ENCODE peak calls at places on chromosomes 4 and X, in nine cellular contexts. Z is right atrium auricular region, L is fibroblast of lung, C is lung, Q is astrocyte of the spinal cord, U is AG09309, O is cardiac muscle cell, M is dorsolateral prefrontal cortex, W is Peyer's patch. E is an unnamed sample.

GRCh38 chr4:4332529-4332928 is 42.5 kb downstream of the ZBTB49 start:
- DNase-seq in Q (no peak), M (no peak), L (no peak), O (no peak), U (no peak), C (no peak), W (no peak), Z (no peak), E (no peak)

GRCh38 chr4:48913346-48913745 is 6.8 kb upstream of the OCIAD2 start:
- DNase-seq in O (no peak), Q (peak), Z (no peak), W (no peak), C (no peak), U (peak), M (peak), L (peak), E (peak)

GRCh38 chr4:37827802-37828321 is 1.4 kb downstream of the PGM2 start:
- DNase-seq in W (no peak), O (no peak), U (no peak), M (no peak), C (no peak), Q (no peak), L (no peak), Z (no peak), E (no peak)

GRCh38 chr4:7333801-7334421 is 100.8 kb downstream of the PSAPL1 start:
- DNase-seq in M (no peak), W (no peak), O (no peak), Q (peak), C (no peak), Z (no peak), L (no peak), U (no peak), E (peak)

GRCh38 chrX:45788941-45789348 is 588.3 kb upstream of the DIPK2B start:
- DNase-seq in U (no peak), C (no peak), M (no peak), O (no peak), Q (no peak), L (peak), W (no peak), Z (peak), E (no peak)

GRCh38 chr4:11720292-11720691 is 291.6 kb upstream of the HS3ST1 start:
- DNase-seq in M (no peak), Q (peak), W (no peak), L (peak), C (no peak), O (peak), U (no peak), Z (no peak), E (no peak)

GRCh38 chr4:5416637-5417036 is 291.7 kb downstream of the EVC2 start:
- DNase-seq in L (no peak), W (no peak), U (no peak), O (no peak), C (no peak), M (no peak), Q (no peak), Z (no peak), E (no peak)

GRCh38 chrX:45230410-45230809 is 29.7 kb upstream of the DIPK2B start:
- DNase-seq in Q (no peak), U (no peak), W (no peak), M (no peak), Z (no peak), O (no peak), C (no peak), L (no peak), E (no peak)

GRCh38 chr4:87843936-87844335 is 11.2 kb downstream of the MEPE start:
- DNase-seq in Q (peak), Z (no peak), U (peak), C (no peak), L (peak), O (peak), W (no peak), M (no peak), E (no peak)

GRCh38 chr4:41442818-41443217 is 95.1 kb upstream of the LIMCH1 start:
- DNase-seq in Z (no peak), O (no peak), W (no peak), M (no peak), L (no peak), U (no peak), C (no peak), Q (no peak), E (no peak)

GRCh38 chrX:19576742-19577141 is 61.4 kb upstream of the MAP3K15 start:
- DNase-seq in L (no peak), Z (no peak), U (no peak), W (no peak), Q (no peak), O (no peak), M (no peak), C (no peak), E (no peak)

GRCh38 chr4:118848242-118848641 is 12.3 kb upstream of the SEC24D start:
- DNase-seq in M (no peak), W (no peak), Z (no peak), Q (no peak), C (no peak), U (no peak), O (no peak), L (no peak), E (no peak)

GRCh38 chrX:50168305-50168704 is 32.5 kb downstream of the AKAP4 start:
- DNase-seq in W (no peak), U (no peak), M (no peak), Z (no peak), Q (no peak), C (no peak), L (peak), O (no peak), E (no peak)

GRCh38 chrX:100264200-100264599 is 145.9 kb downstream of the PCDH19 start:
- DNase-seq in Z (no peak), O (no peak), C (no peak), Q (no peak), M (no peak), L (no peak), U (no peak), W (no peak), E (no peak)

GRCh38 chr4:103018391-103019318 is 850 bp downstream of the SLC9B1 start:
- DNase-seq in Q (no peak), M (no peak), L (no peak), C (peak), U (no peak), Z (no peak), W (no peak), O (no peak), E (no peak)

GRCh38 chrX:22196151-22196550 is 76.6 kb upstream of the CBLL2 start:
- DNase-seq in M (no peak), L (no peak), Q (no peak), W (no peak), C (no peak), Z (no peak), U (peak), O (no peak), E (no peak)

GRCh38 chrX:55033429-55033828 is 2.7 kb upstream of the ALAS2 start:
- DNase-seq in Q (no peak), C (no peak), O (no peak), W (no peak), M (no peak), Z (no peak), U (no peak), L (peak), E (no peak)

GRCh38 chr4:185718578-185719492 is 93.2 kb downstream of the SORBS2 start:
- DNase-seq in U (no peak), W (no peak), M (no peak), Z (no peak), C (no peak), O (no peak), L (no peak), Q (no peak), E (no peak)

GRCh38 chr4:116547632-116548031 is 537.7 kb downstream of the TRAM1L1 start:
- DNase-seq in U (no peak), M (no peak), Q (no peak), L (no peak), O (no peak), Z (no peak), W (no peak), C (no peak), E (no peak)

GRCh38 chr4:66575024-66575696 is 904.9 kb upstream of the EPHA5 start:
- DNase-seq in L (peak), W (peak), Q (peak), M (no peak), C (no peak), U (no peak), O (no peak), Z (no peak), E (peak)

GRCh38 chrX:1420371-1420770 is 28.5 kb upstream of the SLC25A6 start:
- DNase-seq in Z (no peak), Q (no peak), C (no peak), U (no peak), L (no peak), M (no peak), W (peak), O (no peak), E (no peak)

DNA sequence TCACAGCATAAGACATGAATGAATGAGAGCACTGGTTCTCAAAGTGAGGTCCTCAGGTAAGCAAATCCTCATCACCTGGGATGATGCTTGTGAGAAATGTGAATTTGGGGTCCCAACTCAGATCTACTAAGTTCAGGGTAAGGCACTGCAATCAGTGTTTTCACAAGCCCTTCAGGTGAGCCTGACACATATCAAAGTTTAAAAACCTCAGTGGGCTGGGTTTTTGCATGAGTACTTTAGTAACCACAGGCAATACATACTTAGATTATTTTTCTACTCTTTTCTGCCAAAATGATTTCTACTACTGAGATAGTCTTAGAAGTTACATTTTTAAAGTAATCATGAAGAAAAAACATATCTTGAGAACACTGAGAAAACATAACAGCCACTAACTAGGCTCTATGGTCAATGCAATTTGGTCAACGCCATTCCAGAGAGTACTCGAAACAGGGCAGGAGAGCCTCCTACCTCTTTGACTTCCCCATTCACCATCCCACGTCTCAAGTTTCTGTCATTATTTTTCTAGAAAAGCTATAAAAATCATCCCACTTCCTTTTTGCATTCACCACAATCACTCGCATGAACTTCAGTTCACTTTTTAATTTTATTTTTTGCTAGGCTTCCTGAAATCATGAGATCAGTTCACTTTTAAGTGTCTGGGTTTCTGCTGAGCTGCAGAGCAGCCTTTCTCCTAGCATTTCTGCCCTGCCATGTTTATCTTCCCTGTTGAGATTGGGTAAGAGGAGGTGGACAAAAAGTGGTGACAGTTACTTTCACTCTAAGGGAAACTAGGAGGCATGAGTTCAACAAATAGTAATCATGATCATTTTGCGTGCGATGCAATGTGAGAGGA is 73.7 kb downstream of the MFAP3L start:
- DNase-seq in O (no peak), L (no peak), Z (no peak), U (no peak), Q (no peak), W (no peak), C (no peak), M (no peak), E (no peak)
- H3K4me3 ChIP-seq in O (no peak), L (no peak), Z (no peak), U (no peak), Q (no peak), W (no peak), C (no peak), M (no peak), E (no peak)

GRCh38 chr4:144644368-144645101 is 1.4 kb upstream of the HHIP start:
- DNase-seq in L (no peak), M (no peak), C (no peak), Q (peak), U (no peak), Z (no peak), O (no peak), W (no peak), E (no peak)
- H3K4me3 ChIP-seq in L (peak), M (peak), C (peak), Q (peak), U (no peak), Z (no peak), O (no peak), W (peak), E (peak)

GRCh38 chr4:139833131-139833930 is 167.7 kb downstream of the MGST2 start:
- DNase-seq in W (no peak), L (no peak), Z (no peak), M (no peak), U (no peak), O (no peak), Q (no peak), C (no peak), E (no peak)
- H3K4me3 ChIP-seq in W (no peak), L (no peak), Z (no peak), M (no peak), U (no peak), O (no peak), Q (no peak), C (no peak), E (no peak)

DNA sequence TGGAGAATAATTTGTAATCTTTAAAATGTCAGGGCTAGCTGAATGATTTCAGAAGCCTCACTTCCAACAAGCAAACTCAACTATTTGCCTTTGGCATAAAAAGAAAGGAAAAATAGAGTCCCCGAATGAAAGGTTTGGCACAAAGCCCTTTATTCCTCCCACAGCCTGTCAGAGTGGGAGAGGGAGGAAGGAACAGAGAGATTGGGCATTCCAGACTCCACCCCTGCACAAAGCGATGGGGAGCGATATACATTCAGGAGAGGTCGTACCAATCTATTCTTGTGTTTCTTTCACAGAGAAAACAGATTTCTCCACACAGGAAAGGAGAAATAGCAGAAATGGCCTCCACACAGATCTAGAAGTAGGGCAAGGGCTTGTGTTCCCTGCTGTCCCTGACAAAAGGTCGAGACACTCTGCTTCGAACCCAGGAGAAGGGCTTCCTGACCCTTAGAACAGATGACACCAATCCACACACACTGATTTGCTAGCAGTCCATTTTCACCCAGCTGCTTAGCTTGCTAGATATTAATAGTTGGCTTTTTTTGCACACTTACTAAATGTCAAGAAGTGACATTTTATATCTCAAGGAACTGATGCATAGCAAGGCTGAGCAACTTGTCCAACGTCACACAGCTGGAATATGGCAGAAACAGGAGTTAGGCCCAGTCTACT is 197.4 kb downstream of the MAML3 start:
- DNase-seq in C (no peak), W (no peak), Z (no peak), O (no peak), L (peak), U (no peak), Q (no peak), M (no peak), E (no peak)
- H3K4me3 ChIP-seq in C (no peak), W (no peak), Z (no peak), O (no peak), L (peak), U (no peak), Q (no peak), M (peak), E (no peak)

GRCh38 chr4:74415602-74416300 is 29.2 kb upstream of the AREG start:
- DNase-seq in U (no peak), C (no peak), W (no peak), M (no peak), O (no peak), Z (no peak), Q (no peak), L (no peak), E (no peak)
- H3K4me3 ChIP-seq in U (no peak), C (no peak), W (no peak), M (no peak), O (no peak), Z (no peak), Q (no peak), L (no peak), E (no peak)

GRCh38 chrX:97310373-97310772 is 426.7 kb downstream of the RPA4 start:
- DNase-seq in L (peak), M (no peak), U (no peak), C (no peak), W (no peak), Z (no peak), O (peak), Q (no peak), E (peak)
- H3K4me3 ChIP-seq in L (no peak), M (no peak), U (no peak), C (no peak), W (no peak), Z (no peak), O (no peak), Q (no peak), E (no peak)